ENCODE peak calls at places on chromosomes 4 and X, in five cellular contexts. E is choroid plexus epithelial cell; H is cardiac muscle cell; J is naive thymus-derived CD4-positive, alpha-beta T cell; U is coronary artery. O is an unnamed sample.

GRCh38 chr4:105644270-105644669 is 64.2 kb downstream of the INTS12 start:
- DNase-seq in E (no peak), H (no peak), J (no peak), U (no peak), O (no peak)

GRCh38 chr4:138978028-138978585 is 37.5 kb upstream of the NOCT start:
- DNase-seq in E (no peak), H (no peak), J (no peak), U (no peak), O (no peak)

GRCh38 chr4:40482985-40483647 is 146.5 kb downstream of the RBM47 start:
- DNase-seq in E (no peak), H (no peak), J (no peak), U (no peak), O (no peak)

GRCh38 chr4:1960170-1960825 is 48.5 kb downstream of the NELFA start:
- DNase-seq in E (peak), H (no peak), J (no peak), U (no peak), O (peak)

GRCh38 chrX:48957477-48957826 is at the start of gene OTUD5:
- DNase-seq in E (no peak), H (no peak), J (peak), U (no peak), O (peak)

GRCh38 chr4:74038161-74039064 is at the start of gene CXCL3:
- DNase-seq in E (peak), H (peak), J (peak), U (peak), O (no peak)

GRCh38 chr4:8316251-8316771 is 46.8 kb downstream of the HTRA3 start:
- DNase-seq in E (no peak), H (no peak), J (peak), U (no peak), O (no peak)

GRCh38 chr4:138013625-138014024 is 228.5 kb downstream of the SLC7A11 start:
- DNase-seq in E (no peak), H (no peak), J (no peak), U (no peak), O (no peak)

GRCh38 chr4:8553958-8554357 is 26.2 kb upstream of the GPR78 start:
- DNase-seq in E (no peak), H (no peak), J (no peak), U (no peak), O (no peak)

GRCh38 chr4:125389713-125390112 is 75.0 kb downstream of the FAT4 start:
- DNase-seq in E (peak), H (no peak), J (no peak), U (no peak), O (no peak)

GRCh38 chrX:136754641-136755040 is 26.1 kb downstream of the ARHGEF6 start:
- DNase-seq in E (no peak), H (no peak), J (no peak), U (no peak), O (peak)

GRCh38 chrX:26914232-26914631 is 548.9 kb downstream of the PPP4R3C start:
- DNase-seq in E (peak), H (no peak), J (no peak), U (no peak), O (no peak)

GRCh38 chr4:6767341-6767724 is 15.2 kb upstream of the KIAA0232 start:
- DNase-seq in E (no peak), H (no peak), J (no peak), U (no peak), O (no peak)

GRCh38 chr4:151489462-151490203 is 80.7 kb downstream of the FHIP1A start:
- DNase-seq in E (no peak), H (no peak), J (no peak), U (no peak), O (no peak)

GRCh38 chrX:17413228-17413627 is 38.2 kb downstream of the NHS start:
- DNase-seq in E (peak), H (no peak), J (no peak), U (no peak), O (no peak)

GRCh38 chrX:13266641-13267420 is 53.0 kb downstream of the ATXN3L start:
- DNase-seq in E (no peak), H (no peak), J (no peak), U (no peak), O (no peak)

GRCh38 chr4:42483426-42484379 is 86.4 kb downstream of the SHISA3 start:
- DNase-seq in E (no peak), H (no peak), J (no peak), U (no peak), O (no peak)

GRCh38 chr4:42482516-42483327 is 85.4 kb downstream of the SHISA3 start:
- DNase-seq in E (no peak), H (no peak), J (no peak), U (no peak), O (no peak)

GRCh38 chr4:42487230-42487629 is 89.9 kb downstream of the SHISA3 start:
- DNase-seq in E (no peak), H (no peak), J (no peak), U (no peak), O (no peak)

GRCh38 chr4:42488114-42488513 is 90.8 kb downstream of the SHISA3 start:
- DNase-seq in E (no peak), H (no peak), J (no peak), U (no peak), O (peak)

GRCh38 chr4:42484630-42485029 is 87.3 kb downstream of the SHISA3 start:
- DNase-seq in E (no peak), H (no peak), J (no peak), U (no peak), O (no peak)
- H3K4me3 ChIP-seq in E (no peak), H (no peak), J (no peak), U (no peak), O (no peak)

GRCh38 chrX:103613362-103613761 is 5.6 kb downstream of the TCEAL3 start:
- DNase-seq in E (no peak), H (no peak), J (no peak), U (no peak), O (no peak)

GRCh38 chrX:103608305-103608963 is 671 bp downstream of the TCEAL3 start:
- DNase-seq in E (no peak), H (no peak), J (no peak), U (no peak), O (no peak)

GRCh38 chrX:103607385-103608304 is at the start of gene TCEAL3:
- DNase-seq in E (peak), H (peak), J (no peak), U (peak), O (no peak)

GRCh38 chrX:103614999-103615398 is 7.2 kb downstream of the TCEAL3 start:
- DNase-seq in E (no peak), H (no peak), J (no peak), U (no peak), O (no peak)

DNA sequence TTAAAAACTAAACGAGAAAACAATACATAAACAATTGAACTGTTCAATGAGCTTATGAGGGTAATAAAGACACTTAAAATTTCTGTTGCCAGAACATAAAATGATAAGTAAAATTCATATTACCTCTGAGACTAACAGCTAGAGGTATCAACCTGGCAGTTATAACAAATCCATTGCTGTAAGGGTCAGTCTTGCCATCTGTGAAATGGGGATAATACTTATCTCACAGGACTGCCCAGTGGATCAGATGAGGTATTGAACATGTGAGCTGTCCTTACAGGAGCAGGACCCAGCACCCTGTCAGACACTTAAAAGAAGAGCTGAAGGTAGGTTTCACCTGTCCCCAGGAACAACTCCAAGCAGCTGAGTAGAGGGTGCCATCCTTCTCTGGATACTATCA is 2.5 kb downstream of the TCEAL3 start:
- DNase-seq in E (no peak), H (no peak), J (no peak), U (no peak), O (no peak)
- H3K4me3 ChIP-seq in E (no peak), H (no peak), J (no peak), U (no peak), O (no peak)

GRCh38 chr4:103098331-103098730 is 1.3 kb downstream of the BDH2 start:
- DNase-seq in E (no peak), H (no peak), J (no peak), U (no peak), O (no peak)
- H3K4me3 ChIP-seq in E (peak), H (no peak), J (peak), U (peak), O (no peak)

GRCh38 chrX:21658152-21658737 is at the start of gene KLHL34:
- DNase-seq in E (no peak), H (peak), J (peak), U (no peak), O (no peak)
- H3K4me3 ChIP-seq in E (no peak), H (peak), J (peak), U (peak), O (no peak)

DNA sequence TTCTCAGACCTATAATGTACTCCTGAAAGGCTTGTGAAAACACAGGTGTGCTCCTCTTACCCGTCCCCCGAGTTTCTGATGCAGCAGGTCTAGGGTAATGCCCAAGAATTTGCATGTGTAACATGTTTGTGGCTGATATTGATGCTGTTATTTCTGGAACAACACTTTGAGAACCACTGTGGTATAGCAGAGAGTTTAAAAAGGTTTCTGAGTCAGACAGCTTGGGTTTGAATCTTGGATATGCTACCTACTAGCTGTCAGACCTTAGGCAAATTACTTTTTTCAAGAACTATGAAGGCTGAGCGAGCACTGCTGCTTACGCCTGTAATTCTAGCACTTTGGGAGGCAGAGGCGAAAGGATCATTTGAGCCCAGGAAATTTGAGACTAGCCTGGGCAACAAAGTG is 4.9 kb downstream of the AFF1 start:
- DNase-seq in E (no peak), H (no peak), J (no peak), U (no peak), O (no peak)
- H3K4me3 ChIP-seq in E (no peak), H (no peak), J (no peak), U (peak), O (no peak)

GRCh38 chrX:102651968-102652744 is 873 bp downstream of the GPRASP1 start:
- DNase-seq in E (peak), H (peak), J (no peak), U (no peak), O (peak)

GRCh38 chrX:102651242-102651967 is at the start of gene GPRASP1:
- DNase-seq in E (peak), H (peak), J (peak), U (no peak), O (no peak)

GRCh38 chrX:102654696-102655095 is 3.4 kb downstream of the GPRASP1 start:
- DNase-seq in E (no peak), H (no peak), J (no peak), U (no peak), O (no peak)

GRCh38 chrX:102650903-102651241 is 411 bp upstream of the GPRASP1 start:
- DNase-seq in E (no peak), H (no peak), J (no peak), U (no peak), O (no peak)
- H3K4me3 ChIP-seq in E (peak), H (peak), J (peak), U (peak), O (no peak)

GRCh38 chr4:101795704-101796103 is 5.2 kb downstream of the BANK1 start:
- DNase-seq in E (no peak), H (no peak), J (no peak), U (no peak), O (no peak)

GRCh38 chr4:101790521-101791188 is at the start of gene BANK1:
- DNase-seq in E (peak), H (peak), J (peak), U (no peak), O (no peak)

GRCh38 chr4:101791189-101791572 is 651 bp downstream of the BANK1 start:
- DNase-seq in E (peak), H (no peak), J (no peak), U (no peak), O (no peak)

GRCh38 chr4:101792056-101792575 is 1.6 kb downstream of the BANK1 start:
- DNase-seq in E (peak), H (no peak), J (no peak), U (no peak), O (no peak)

DNA sequence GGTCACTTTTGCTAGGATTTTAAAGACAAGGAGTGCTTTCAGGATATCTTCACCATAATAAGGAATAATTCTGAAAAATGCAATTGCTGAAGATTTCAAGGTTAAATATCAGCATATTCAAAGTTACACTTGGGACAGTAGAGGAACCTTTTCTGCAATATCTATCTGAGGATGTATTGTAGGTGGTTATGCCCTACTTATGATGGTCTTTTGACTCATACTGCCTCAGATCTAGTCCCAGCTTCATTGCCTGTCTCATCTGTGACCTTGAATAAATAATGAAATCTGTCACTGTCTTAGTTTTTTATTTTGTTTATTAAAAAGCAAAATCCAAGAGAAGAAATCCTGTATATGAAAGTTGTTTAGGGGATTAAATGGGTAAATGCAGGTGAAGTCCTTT is 2.9 kb downstream of the BANK1 start:
- DNase-seq in E (no peak), H (no peak), J (no peak), U (no peak), O (no peak)
- H3K4me3 ChIP-seq in E (no peak), H (no peak), J (no peak), U (no peak), O (no peak)

GRCh38 chr4:67549123-67549522 is 3.8 kb upstream of the CENPC start:
- DNase-seq in E (peak), H (no peak), J (no peak), U (no peak), O (peak)
- H3K4me3 ChIP-seq in E (no peak), H (no peak), J (no peak), U (no peak), O (no peak)

GRCh38 chrX:69538321-69538876 is 34.3 kb downstream of the NALF2 start:
- DNase-seq in E (peak), H (peak), J (peak), U (no peak), O (peak)
- H3K4me3 ChIP-seq in E (peak), H (peak), J (no peak), U (peak), O (no peak)

GRCh38 chr4:51845055-51845426 is 2.1 kb downstream of the DCUN1D4 start:
- DNase-seq in E (no peak), H (no peak), J (no peak), U (no peak), O (no peak)
- H3K4me3 ChIP-seq in E (peak), H (peak), J (peak), U (peak), O (peak)